ENCODE peak calls at places on chromosome 4, in ten cellular contexts. One of them, this sample, is unnamed.

GRCh38 chr4:5773271-5773555 is 62.2 kb downstream of the EVC start:
- DNase-seq in NCI-H1417 treated with DMSO at 0.1 percent for 48 hours: no peak
- DNase-seq in GM10248: no peak
- DNase-seq in SK-MEL-5: no peak
- DNase-seq in spleen: no peak
- DNase-seq in stimulated activated CD4-positive, alpha-beta T cell treated with anti-CD3 and anti-CD28 coated beads, TNF-alpha, amount 100 ng/mL, for 48 hours: no peak
- DNase-seq in neural progenitor cell: no peak
- DNase-seq in fibroblast of lung: peak
- DNase-seq in activated CD8-positive, alpha-beta memory T cell treated with anti-CD3 and anti-CD28 coated beads for 4 hours: no peak
- DNase-seq in germinal center: no peak
- DNase-seq in this sample: no peak

GRCh38 chr4:182140547-182140946 is 102.7 kb upstream of the TENM3 start:
- DNase-seq in NCI-H1417 treated with DMSO at 0.1 percent for 48 hours: no peak
- DNase-seq in GM10248: no peak
- DNase-seq in SK-MEL-5: no peak
- DNase-seq in spleen: no peak
- DNase-seq in stimulated activated CD4-positive, alpha-beta T cell treated with anti-CD3 and anti-CD28 coated beads, TNF-alpha, amount 100 ng/mL, for 48 hours: no peak
- DNase-seq in neural progenitor cell: no peak
- DNase-seq in fibroblast of lung: no peak
- DNase-seq in activated CD8-positive, alpha-beta memory T cell treated with anti-CD3 and anti-CD28 coated beads for 4 hours: no peak
- DNase-seq in germinal center: no peak
- DNase-seq in this sample: no peak

GRCh38 chr4:19675172-19675811 is 576.4 kb upstream of the SLIT2 start:
- DNase-seq in NCI-H1417 treated with DMSO at 0.1 percent for 48 hours: no peak
- DNase-seq in GM10248: no peak
- DNase-seq in SK-MEL-5: no peak
- DNase-seq in spleen: no peak
- DNase-seq in stimulated activated CD4-positive, alpha-beta T cell treated with anti-CD3 and anti-CD28 coated beads, TNF-alpha, amount 100 ng/mL, for 48 hours: no peak
- DNase-seq in neural progenitor cell: no peak
- DNase-seq in fibroblast of lung: peak
- DNase-seq in activated CD8-positive, alpha-beta memory T cell treated with anti-CD3 and anti-CD28 coated beads for 4 hours: no peak
- DNase-seq in germinal center: no peak
- DNase-seq in this sample: no peak

GRCh38 chr4:58740897-58741296 is 1630.7 kb upstream of the IGFBP7 start:
- DNase-seq in NCI-H1417 treated with DMSO at 0.1 percent for 48 hours: no peak
- DNase-seq in GM10248: no peak
- DNase-seq in SK-MEL-5: no peak
- DNase-seq in spleen: no peak
- DNase-seq in stimulated activated CD4-positive, alpha-beta T cell treated with anti-CD3 and anti-CD28 coated beads, TNF-alpha, amount 100 ng/mL, for 48 hours: no peak
- DNase-seq in neural progenitor cell: no peak
- DNase-seq in fibroblast of lung: no peak
- DNase-seq in activated CD8-positive, alpha-beta memory T cell treated with anti-CD3 and anti-CD28 coated beads for 4 hours: no peak
- DNase-seq in germinal center: no peak
- DNase-seq in this sample: no peak

GRCh38 chr4:186366326-186366725 is 100.3 kb downstream of the F11 start:
- DNase-seq in NCI-H1417 treated with DMSO at 0.1 percent for 48 hours: no peak
- DNase-seq in GM10248: no peak
- DNase-seq in SK-MEL-5: peak
- DNase-seq in spleen: no peak
- DNase-seq in stimulated activated CD4-positive, alpha-beta T cell treated with anti-CD3 and anti-CD28 coated beads, TNF-alpha, amount 100 ng/mL, for 48 hours: no peak
- DNase-seq in neural progenitor cell: no peak
- DNase-seq in fibroblast of lung: no peak
- DNase-seq in activated CD8-positive, alpha-beta memory T cell treated with anti-CD3 and anti-CD28 coated beads for 4 hours: no peak
- DNase-seq in germinal center: no peak
- DNase-seq in this sample: no peak

GRCh38 chr4:7648813-7649395 is 214.2 kb upstream of the PSAPL1 start:
- DNase-seq in NCI-H1417 treated with DMSO at 0.1 percent for 48 hours: no peak
- DNase-seq in GM10248: no peak
- DNase-seq in SK-MEL-5: no peak
- DNase-seq in spleen: peak
- DNase-seq in stimulated activated CD4-positive, alpha-beta T cell treated with anti-CD3 and anti-CD28 coated beads, TNF-alpha, amount 100 ng/mL, for 48 hours: no peak
- DNase-seq in neural progenitor cell: no peak
- DNase-seq in fibroblast of lung: no peak
- DNase-seq in activated CD8-positive, alpha-beta memory T cell treated with anti-CD3 and anti-CD28 coated beads for 4 hours: no peak
- DNase-seq in germinal center: no peak
- DNase-seq in this sample: no peak

GRCh38 chr4:150533673-150534072 is 48.3 kb upstream of the MAB21L2 start:
- DNase-seq in NCI-H1417 treated with DMSO at 0.1 percent for 48 hours: no peak
- DNase-seq in GM10248: no peak
- DNase-seq in SK-MEL-5: no peak
- DNase-seq in spleen: no peak
- DNase-seq in stimulated activated CD4-positive, alpha-beta T cell treated with anti-CD3 and anti-CD28 coated beads, TNF-alpha, amount 100 ng/mL, for 48 hours: no peak
- DNase-seq in neural progenitor cell: no peak
- DNase-seq in fibroblast of lung: no peak
- DNase-seq in activated CD8-positive, alpha-beta memory T cell treated with anti-CD3 and anti-CD28 coated beads for 4 hours: no peak
- DNase-seq in germinal center: no peak
- DNase-seq in this sample: no peak

GRCh38 chr4:159042097-159042605 is 60.7 kb upstream of the RAPGEF2 start:
- DNase-seq in NCI-H1417 treated with DMSO at 0.1 percent for 48 hours: no peak
- DNase-seq in GM10248: no peak
- DNase-seq in SK-MEL-5: no peak
- DNase-seq in spleen: no peak
- DNase-seq in stimulated activated CD4-positive, alpha-beta T cell treated with anti-CD3 and anti-CD28 coated beads, TNF-alpha, amount 100 ng/mL, for 48 hours: no peak
- DNase-seq in neural progenitor cell: no peak
- DNase-seq in fibroblast of lung: no peak
- DNase-seq in activated CD8-positive, alpha-beta memory T cell treated with anti-CD3 and anti-CD28 coated beads for 4 hours: no peak
- DNase-seq in germinal center: no peak
- DNase-seq in this sample: no peak

GRCh38 chr4:161438096-161438495 is 725.7 kb downstream of the FSTL5 start:
- DNase-seq in NCI-H1417 treated with DMSO at 0.1 percent for 48 hours: no peak
- DNase-seq in GM10248: no peak
- DNase-seq in SK-MEL-5: no peak
- DNase-seq in spleen: no peak
- DNase-seq in stimulated activated CD4-positive, alpha-beta T cell treated with anti-CD3 and anti-CD28 coated beads, TNF-alpha, amount 100 ng/mL, for 48 hours: no peak
- DNase-seq in neural progenitor cell: no peak
- DNase-seq in fibroblast of lung: no peak
- DNase-seq in activated CD8-positive, alpha-beta memory T cell treated with anti-CD3 and anti-CD28 coated beads for 4 hours: no peak
- DNase-seq in germinal center: no peak
- DNase-seq in this sample: no peak

GRCh38 chr4:7933631-7934510 is 5.8 kb downstream of the AFAP1 start:
- DNase-seq in NCI-H1417 treated with DMSO at 0.1 percent for 48 hours: no peak
- DNase-seq in GM10248: no peak
- DNase-seq in SK-MEL-5: no peak
- DNase-seq in spleen: no peak
- DNase-seq in stimulated activated CD4-positive, alpha-beta T cell treated with anti-CD3 and anti-CD28 coated beads, TNF-alpha, amount 100 ng/mL, for 48 hours: no peak
- DNase-seq in neural progenitor cell: no peak
- DNase-seq in fibroblast of lung: peak
- DNase-seq in activated CD8-positive, alpha-beta memory T cell treated with anti-CD3 and anti-CD28 coated beads for 4 hours: no peak
- DNase-seq in germinal center: no peak
- DNase-seq in this sample: no peak

GRCh38 chr4:109648266-109648996 is 54.8 kb downstream of the CASP6 start:
- DNase-seq in NCI-H1417 treated with DMSO at 0.1 percent for 48 hours: no peak
- DNase-seq in GM10248: no peak
- DNase-seq in SK-MEL-5: no peak
- DNase-seq in spleen: no peak
- DNase-seq in stimulated activated CD4-positive, alpha-beta T cell treated with anti-CD3 and anti-CD28 coated beads, TNF-alpha, amount 100 ng/mL, for 48 hours: no peak
- DNase-seq in neural progenitor cell: no peak
- DNase-seq in fibroblast of lung: no peak
- DNase-seq in activated CD8-positive, alpha-beta memory T cell treated with anti-CD3 and anti-CD28 coated beads for 4 hours: no peak
- DNase-seq in germinal center: no peak
- DNase-seq in this sample: no peak

GRCh38 chr4:110781944-110782343 is 159.1 kb upstream of the PITX2 start:
- DNase-seq in NCI-H1417 treated with DMSO at 0.1 percent for 48 hours: no peak
- DNase-seq in GM10248: no peak
- DNase-seq in SK-MEL-5: no peak
- DNase-seq in spleen: no peak
- DNase-seq in stimulated activated CD4-positive, alpha-beta T cell treated with anti-CD3 and anti-CD28 coated beads, TNF-alpha, amount 100 ng/mL, for 48 hours: no peak
- DNase-seq in neural progenitor cell: no peak
- DNase-seq in fibroblast of lung: no peak
- DNase-seq in activated CD8-positive, alpha-beta memory T cell treated with anti-CD3 and anti-CD28 coated beads for 4 hours: no peak
- DNase-seq in germinal center: no peak
- DNase-seq in this sample: no peak

GRCh38 chr4:36841583-36842326 is 402.8 kb upstream of the NWD2 start:
- DNase-seq in NCI-H1417 treated with DMSO at 0.1 percent for 48 hours: no peak
- DNase-seq in GM10248: peak
- DNase-seq in SK-MEL-5: no peak
- DNase-seq in spleen: no peak
- DNase-seq in stimulated activated CD4-positive, alpha-beta T cell treated with anti-CD3 and anti-CD28 coated beads, TNF-alpha, amount 100 ng/mL, for 48 hours: no peak
- DNase-seq in neural progenitor cell: no peak
- DNase-seq in fibroblast of lung: peak
- DNase-seq in activated CD8-positive, alpha-beta memory T cell treated with anti-CD3 and anti-CD28 coated beads for 4 hours: no peak
- DNase-seq in germinal center: peak
- DNase-seq in this sample: no peak

GRCh38 chr4:153510252-153511001 is 44.3 kb downstream of the TMEM131L start:
- DNase-seq in NCI-H1417 treated with DMSO at 0.1 percent for 48 hours: no peak
- DNase-seq in GM10248: no peak
- DNase-seq in SK-MEL-5: no peak
- DNase-seq in spleen: no peak
- DNase-seq in stimulated activated CD4-positive, alpha-beta T cell treated with anti-CD3 and anti-CD28 coated beads, TNF-alpha, amount 100 ng/mL, for 48 hours: no peak
- DNase-seq in neural progenitor cell: no peak
- DNase-seq in fibroblast of lung: no peak
- DNase-seq in activated CD8-positive, alpha-beta memory T cell treated with anti-CD3 and anti-CD28 coated beads for 4 hours: no peak
- DNase-seq in germinal center: no peak
- DNase-seq in this sample: no peak

GRCh38 chr4:89276296-89276695 is 31.3 kb downstream of the GPRIN3 start:
- DNase-seq in NCI-H1417 treated with DMSO at 0.1 percent for 48 hours: no peak
- DNase-seq in GM10248: no peak
- DNase-seq in SK-MEL-5: no peak
- DNase-seq in spleen: no peak
- DNase-seq in stimulated activated CD4-positive, alpha-beta T cell treated with anti-CD3 and anti-CD28 coated beads, TNF-alpha, amount 100 ng/mL, for 48 hours: no peak
- DNase-seq in neural progenitor cell: no peak
- DNase-seq in fibroblast of lung: no peak
- DNase-seq in activated CD8-positive, alpha-beta memory T cell treated with anti-CD3 and anti-CD28 coated beads for 4 hours: no peak
- DNase-seq in germinal center: no peak
- DNase-seq in this sample: no peak

GRCh38 chr4:106986486-106986885 is 49.6 kb downstream of the DKK2 start:
- DNase-seq in NCI-H1417 treated with DMSO at 0.1 percent for 48 hours: peak
- DNase-seq in GM10248: no peak
- DNase-seq in SK-MEL-5: peak
- DNase-seq in spleen: no peak
- DNase-seq in stimulated activated CD4-positive, alpha-beta T cell treated with anti-CD3 and anti-CD28 coated beads, TNF-alpha, amount 100 ng/mL, for 48 hours: no peak
- DNase-seq in neural progenitor cell: no peak
- DNase-seq in fibroblast of lung: peak
- DNase-seq in activated CD8-positive, alpha-beta memory T cell treated with anti-CD3 and anti-CD28 coated beads for 4 hours: no peak
- DNase-seq in germinal center: no peak
- DNase-seq in this sample: no peak

GRCh38 chr4:128675083-128675482 is 134.4 kb upstream of the JADE1 start:
- DNase-seq in NCI-H1417 treated with DMSO at 0.1 percent for 48 hours: no peak
- DNase-seq in GM10248: peak
- DNase-seq in SK-MEL-5: no peak
- DNase-seq in spleen: no peak
- DNase-seq in stimulated activated CD4-positive, alpha-beta T cell treated with anti-CD3 and anti-CD28 coated beads, TNF-alpha, amount 100 ng/mL, for 48 hours: no peak
- DNase-seq in neural progenitor cell: no peak
- DNase-seq in fibroblast of lung: no peak
- DNase-seq in activated CD8-positive, alpha-beta memory T cell treated with anti-CD3 and anti-CD28 coated beads for 4 hours: no peak
- DNase-seq in germinal center: peak
- DNase-seq in this sample: no peak

GRCh38 chr4:20487852-20488251 is 212.4 kb upstream of the PACRGL start:
- DNase-seq in NCI-H1417 treated with DMSO at 0.1 percent for 48 hours: no peak
- DNase-seq in GM10248: no peak
- DNase-seq in SK-MEL-5: no peak
- DNase-seq in spleen: no peak
- DNase-seq in stimulated activated CD4-positive, alpha-beta T cell treated with anti-CD3 and anti-CD28 coated beads, TNF-alpha, amount 100 ng/mL, for 48 hours: no peak
- DNase-seq in neural progenitor cell: peak
- DNase-seq in fibroblast of lung: peak
- DNase-seq in activated CD8-positive, alpha-beta memory T cell treated with anti-CD3 and anti-CD28 coated beads for 4 hours: no peak
- DNase-seq in germinal center: no peak
- DNase-seq in this sample: no peak